ENCODE peak calls at places on chromosome 7, in nine cellular contexts. G, J, U, X, B, P, A, D and Y are unnamed samples.

GRCh38 chr7:122448893-122449589 is 144.5 kb upstream of the FEZF1 start:
- DNase-seq in U (no peak), P (no peak), B (no peak), X (no peak), G (no peak), J (no peak), D (no peak), A (no peak), Y (no peak)

GRCh38 chr7:92631067-92631829 is 41.1 kb upstream of the FAM133B start:
- DNase-seq in B (no peak), A (no peak), X (no peak), J (peak), D (no peak), P (no peak), U (no peak), G (no peak), Y (no peak)

GRCh38 chr7:79615871-79616640 is 162.6 kb upstream of the MAGI2 start:
- DNase-seq in B (no peak), X (no peak), P (no peak), D (no peak), A (no peak), G (no peak), J (no peak), U (no peak), Y (no peak)

GRCh38 chr7:76396039-76396732 is 13.3 kb downstream of the SSC4D start:
- DNase-seq in A (no peak), D (no peak), J (no peak), G (no peak), U (no peak), X (no peak), B (no peak), P (no peak), Y (no peak)

GRCh38 chr7:134742688-134743350 is 36.6 kb upstream of the CALD1 start:
- DNase-seq in B (peak), D (no peak), P (no peak), X (no peak), U (no peak), A (no peak), J (no peak), G (peak), Y (no peak)

GRCh38 chr7:81516898-81517297 is 252.9 kb downstream of the HGF start:
- DNase-seq in D (no peak), B (peak), G (no peak), J (no peak), P (no peak), A (no peak), U (no peak), X (no peak), Y (no peak)

GRCh38 chr7:141355057-141355456 is 196.2 kb upstream of the AGK start:
- DNase-seq in B (peak), U (no peak), A (no peak), X (no peak), G (peak), J (no peak), D (no peak), P (no peak), Y (no peak)

GRCh38 chr7:85875398-85875797 is 688.5 kb upstream of the SEMA3D start:
- DNase-seq in B (no peak), G (no peak), P (no peak), X (no peak), U (no peak), J (no peak), D (no peak), A (no peak), Y (no peak)

GRCh38 chr7:82317760-82318159 is 125.8 kb downstream of the CACNA2D1 start:
- DNase-seq in B (no peak), P (no peak), A (no peak), D (no peak), J (no peak), U (no peak), X (no peak), G (no peak), Y (no peak)

GRCh38 chr7:157859915-157860314 is 523.1 kb downstream of the DNAJB6 start:
- DNase-seq in J (no peak), D (no peak), B (no peak), P (peak), U (no peak), G (no peak), X (no peak), A (no peak), Y (no peak)

GRCh38 chr7:2853147-2853546 is 9.0 kb upstream of the GNA12 start:
- DNase-seq in A (no peak), U (no peak), X (no peak), J (no peak), B (peak), P (no peak), G (peak), D (no peak), Y (no peak)

GRCh38 chr7:956031-956430 is 1.6 kb upstream of the ADAP1 start:
- DNase-seq in P (peak), U (peak), X (no peak), B (no peak), D (peak), G (no peak), J (no peak), A (no peak), Y (peak)

GRCh38 chr7:41507686-41508268 is 195.1 kb downstream of the INHBA start:
- DNase-seq in D (no peak), G (no peak), J (no peak), U (no peak), P (no peak), A (no peak), X (no peak), B (no peak), Y (no peak)

GRCh38 chr7:34158754-34159153 is 253.4 kb downstream of the BMPER start:
- DNase-seq in P (no peak), D (no peak), A (no peak), B (no peak), U (no peak), G (no peak), X (no peak), J (no peak), Y (no peak)

GRCh38 chr7:64223366-64223765 is 4.9 kb upstream of the ZNF679 start:
- DNase-seq in A (no peak), J (no peak), P (no peak), G (no peak), U (no peak), D (no peak), B (no peak), X (no peak), Y (no peak)